ENCODE peak calls at places on chromosomes 11 and 22, in nine cellular contexts. One of them, this sample, is unnamed.
A peak's percentile ranks its signal among the peaks of the same experiment; 100 is the strongest.

GRCh38 chr11:33116535-33116934 is 44.7 kb downstream of the CSTF3 start:
- DNase-seq in Panc1: no peak
- DNase-seq in GM23338: no peak
- DNase-seq in retina: no peak
- DNase-seq in CD8-positive, alpha-beta memory T cell: no peak
- DNase-seq in stimulated activated CD4-positive, alpha-beta T cell treated with anti-CD3 and anti-CD28 coated beads, Interleukin-15, amount 100 ng/mL, for 1 hour: no peak
- DNase-seq in upper lobe of right lung: no peak
- DNase-seq in A549: no peak
- DNase-seq in kidney epithelial cell: peak; percentile 28
- DNase-seq in this sample: peak; percentile 10

GRCh38 chr11:95455228-95455627 is 224.2 kb upstream of the SESN3 start:
- DNase-seq in retina: no peak
- DNase-seq in upper lobe of right lung: no peak
- DNase-seq in CD8-positive, alpha-beta memory T cell: no peak
- DNase-seq in GM23338: no peak
- DNase-seq in A549: no peak
- DNase-seq in kidney epithelial cell: no peak
- DNase-seq in stimulated activated CD4-positive, alpha-beta T cell treated with anti-CD3 and anti-CD28 coated beads, Interleukin-15, amount 100 ng/mL, for 1 hour: no peak
- DNase-seq in Panc1: no peak
- DNase-seq in this sample: no peak

GRCh38 chr11:85182437-85183109 is 444.6 kb downstream of the DLG2 start:
- DNase-seq in Panc1: no peak
- DNase-seq in CD8-positive, alpha-beta memory T cell: no peak
- DNase-seq in upper lobe of right lung: no peak
- DNase-seq in GM23338: peak; percentile 87
- DNase-seq in A549: peak; percentile 6
- DNase-seq in kidney epithelial cell: peak; percentile 14
- DNase-seq in retina: peak; percentile 39
- DNase-seq in stimulated activated CD4-positive, alpha-beta T cell treated with anti-CD3 and anti-CD28 coated beads, Interleukin-15, amount 100 ng/mL, for 1 hour: no peak
- DNase-seq in this sample: no peak

GRCh38 chr11:32411937-32412615 is 23.3 kb downstream of the WT1 start:
- DNase-seq in CD8-positive, alpha-beta memory T cell: no peak
- DNase-seq in retina: no peak
- DNase-seq in upper lobe of right lung: no peak
- DNase-seq in kidney epithelial cell: no peak
- DNase-seq in Panc1: no peak
- DNase-seq in A549: no peak
- DNase-seq in stimulated activated CD4-positive, alpha-beta T cell treated with anti-CD3 and anti-CD28 coated beads, Interleukin-15, amount 100 ng/mL, for 1 hour: no peak
- DNase-seq in GM23338: no peak
- DNase-seq in this sample: no peak

GRCh38 chr11:114296190-114296978 is at the start of gene NNMT:
- DNase-seq in kidney epithelial cell: peak; percentile 95
- DNase-seq in retina: no peak
- DNase-seq in CD8-positive, alpha-beta memory T cell: no peak
- DNase-seq in stimulated activated CD4-positive, alpha-beta T cell treated with anti-CD3 and anti-CD28 coated beads, Interleukin-15, amount 100 ng/mL, for 1 hour: no peak
- DNase-seq in A549: no peak
- DNase-seq in upper lobe of right lung: peak; percentile 80
- DNase-seq in GM23338: no peak
- DNase-seq in Panc1: no peak
- DNase-seq in this sample: peak; percentile 100

GRCh38 chr11:75315439-75315805 is 36.0 kb downstream of the ARRB1 start:
- DNase-seq in stimulated activated CD4-positive, alpha-beta T cell treated with anti-CD3 and anti-CD28 coated beads, Interleukin-15, amount 100 ng/mL, for 1 hour: no peak
- DNase-seq in GM23338: no peak
- DNase-seq in kidney epithelial cell: no peak
- DNase-seq in CD8-positive, alpha-beta memory T cell: no peak
- DNase-seq in Panc1: no peak
- DNase-seq in upper lobe of right lung: no peak
- DNase-seq in retina: no peak
- DNase-seq in A549: no peak
- DNase-seq in this sample: no peak

GRCh38 chr11:1260023-1260501 is 37.2 kb downstream of the MUC5B start:
- DNase-seq in Panc1: peak; percentile 13
- DNase-seq in GM23338: peak; percentile 28
- DNase-seq in upper lobe of right lung: no peak
- DNase-seq in kidney epithelial cell: no peak
- DNase-seq in stimulated activated CD4-positive, alpha-beta T cell treated with anti-CD3 and anti-CD28 coated beads, Interleukin-15, amount 100 ng/mL, for 1 hour: peak; percentile 32
- DNase-seq in retina: no peak
- DNase-seq in CD8-positive, alpha-beta memory T cell: peak; percentile 13
- DNase-seq in A549: peak; percentile 48
- DNase-seq in this sample: peak; percentile 9

GRCh38 chr11:47020793-47021624 is 84.4 kb downstream of the CSTPP1 start:
- DNase-seq in A549: no peak
- DNase-seq in retina: peak; percentile 22
- DNase-seq in Panc1: no peak
- DNase-seq in CD8-positive, alpha-beta memory T cell: no peak
- DNase-seq in upper lobe of right lung: no peak
- DNase-seq in GM23338: peak; percentile 35
- DNase-seq in stimulated activated CD4-positive, alpha-beta T cell treated with anti-CD3 and anti-CD28 coated beads, Interleukin-15, amount 100 ng/mL, for 1 hour: no peak
- DNase-seq in kidney epithelial cell: no peak
- DNase-seq in this sample: peak; percentile 96

GRCh38 chr22:45320326-45320976 is 10.7 kb downstream of the FAM118A start:
- DNase-seq in CD8-positive, alpha-beta memory T cell: no peak
- DNase-seq in stimulated activated CD4-positive, alpha-beta T cell treated with anti-CD3 and anti-CD28 coated beads, Interleukin-15, amount 100 ng/mL, for 1 hour: no peak
- DNase-seq in kidney epithelial cell: no peak
- DNase-seq in A549: no peak
- DNase-seq in Panc1: no peak
- DNase-seq in upper lobe of right lung: no peak
- DNase-seq in retina: no peak
- DNase-seq in GM23338: no peak
- DNase-seq in this sample: peak; percentile 44

GRCh38 chr11:571802-572185 is 4.5 kb upstream of the PHRF1 start:
- DNase-seq in A549: no peak
- DNase-seq in kidney epithelial cell: no peak
- DNase-seq in retina: no peak
- DNase-seq in CD8-positive, alpha-beta memory T cell: no peak
- DNase-seq in upper lobe of right lung: no peak
- DNase-seq in Panc1: no peak
- DNase-seq in GM23338: no peak
- DNase-seq in stimulated activated CD4-positive, alpha-beta T cell treated with anti-CD3 and anti-CD28 coated beads, Interleukin-15, amount 100 ng/mL, for 1 hour: no peak
- DNase-seq in this sample: no peak

GRCh38 chr11:12408156-12408770 is 30.9 kb downstream of the PARVA start:
- DNase-seq in CD8-positive, alpha-beta memory T cell: no peak
- DNase-seq in GM23338: no peak
- DNase-seq in upper lobe of right lung: no peak
- DNase-seq in kidney epithelial cell: no peak
- DNase-seq in retina: no peak
- DNase-seq in Panc1: no peak
- DNase-seq in A549: no peak
- DNase-seq in stimulated activated CD4-positive, alpha-beta T cell treated with anti-CD3 and anti-CD28 coated beads, Interleukin-15, amount 100 ng/mL, for 1 hour: no peak
- DNase-seq in this sample: no peak

GRCh38 chr11:35912883-35913614 is 30.8 kb upstream of the LDLRAD3 start:
- DNase-seq in retina: no peak
- DNase-seq in CD8-positive, alpha-beta memory T cell: no peak
- DNase-seq in GM23338: no peak
- DNase-seq in upper lobe of right lung: no peak
- DNase-seq in kidney epithelial cell: no peak
- DNase-seq in A549: no peak
- DNase-seq in Panc1: no peak
- DNase-seq in stimulated activated CD4-positive, alpha-beta T cell treated with anti-CD3 and anti-CD28 coated beads, Interleukin-15, amount 100 ng/mL, for 1 hour: no peak
- DNase-seq in this sample: no peak

GRCh38 chr11:84947070-84947469 is 680.1 kb downstream of the DLG2 start:
- DNase-seq in Panc1: no peak
- DNase-seq in A549: no peak
- DNase-seq in stimulated activated CD4-positive, alpha-beta T cell treated with anti-CD3 and anti-CD28 coated beads, Interleukin-15, amount 100 ng/mL, for 1 hour: no peak
- DNase-seq in upper lobe of right lung: no peak
- DNase-seq in GM23338: no peak
- DNase-seq in retina: no peak
- DNase-seq in kidney epithelial cell: no peak
- DNase-seq in CD8-positive, alpha-beta memory T cell: no peak
- DNase-seq in this sample: no peak

GRCh38 chr22:49159711-49160110 is 668.0 kb downstream of the BRD1 start:
- DNase-seq in stimulated activated CD4-positive, alpha-beta T cell treated with anti-CD3 and anti-CD28 coated beads, Interleukin-15, amount 100 ng/mL, for 1 hour: no peak
- DNase-seq in CD8-positive, alpha-beta memory T cell: no peak
- DNase-seq in GM23338: no peak
- DNase-seq in retina: no peak
- DNase-seq in upper lobe of right lung: no peak
- DNase-seq in kidney epithelial cell: no peak
- DNase-seq in A549: no peak
- DNase-seq in Panc1: no peak
- DNase-seq in this sample: no peak

GRCh38 chr11:46850829-46851380 is 4.8 kb upstream of the CKAP5 start:
- DNase-seq in retina: no peak
- DNase-seq in stimulated activated CD4-positive, alpha-beta T cell treated with anti-CD3 and anti-CD28 coated beads, Interleukin-15, amount 100 ng/mL, for 1 hour: no peak
- DNase-seq in A549: no peak
- DNase-seq in kidney epithelial cell: no peak
- DNase-seq in upper lobe of right lung: no peak
- DNase-seq in GM23338: peak; percentile 69
- DNase-seq in Panc1: no peak
- DNase-seq in CD8-positive, alpha-beta memory T cell: no peak
- DNase-seq in this sample: peak; percentile 66

GRCh38 chr22:40385041-40385782 is 14.8 kb downstream of the SGSM3 start:
- DNase-seq in GM23338: no peak
- DNase-seq in kidney epithelial cell: no peak
- DNase-seq in A549: no peak
- DNase-seq in Panc1: no peak
- DNase-seq in retina: no peak
- DNase-seq in upper lobe of right lung: no peak
- DNase-seq in CD8-positive, alpha-beta memory T cell: no peak
- DNase-seq in stimulated activated CD4-positive, alpha-beta T cell treated with anti-CD3 and anti-CD28 coated beads, Interleukin-15, amount 100 ng/mL, for 1 hour: no peak
- DNase-seq in this sample: no peak

GRCh38 chr11:75103380-75104026 is 6.8 kb upstream of the OR2AT4 start:
- DNase-seq in GM23338: no peak
- DNase-seq in CD8-positive, alpha-beta memory T cell: no peak
- DNase-seq in stimulated activated CD4-positive, alpha-beta T cell treated with anti-CD3 and anti-CD28 coated beads, Interleukin-15, amount 100 ng/mL, for 1 hour: no peak
- DNase-seq in upper lobe of right lung: no peak
- DNase-seq in retina: no peak
- DNase-seq in kidney epithelial cell: no peak
- DNase-seq in Panc1: no peak
- DNase-seq in A549: no peak
- DNase-seq in this sample: peak; percentile 34

GRCh38 chr11:114348200-114349191 is 51.8 kb downstream of the C11orf71 start:
- DNase-seq in GM23338: peak; percentile 87
- DNase-seq in CD8-positive, alpha-beta memory T cell: no peak
- DNase-seq in retina: peak; percentile 42
- DNase-seq in Panc1: peak; percentile 17
- DNase-seq in stimulated activated CD4-positive, alpha-beta T cell treated with anti-CD3 and anti-CD28 coated beads, Interleukin-15, amount 100 ng/mL, for 1 hour: no peak
- DNase-seq in A549: no peak
- DNase-seq in upper lobe of right lung: no peak
- DNase-seq in kidney epithelial cell: peak; percentile 28
- DNase-seq in this sample: peak; percentile 65

GRCh38 chr22:21593406-21594232 is 26.1 kb downstream of the UBE2L3 start:
- DNase-seq in Panc1: no peak
- DNase-seq in kidney epithelial cell: no peak
- DNase-seq in retina: no peak
- DNase-seq in CD8-positive, alpha-beta memory T cell: no peak
- DNase-seq in A549: peak; percentile 41
- DNase-seq in GM23338: peak; percentile 78
- DNase-seq in stimulated activated CD4-positive, alpha-beta T cell treated with anti-CD3 and anti-CD28 coated beads, Interleukin-15, amount 100 ng/mL, for 1 hour: no peak
- DNase-seq in upper lobe of right lung: no peak
- DNase-seq in this sample: no peak

GRCh38 chr11:35014352-35014751 is 97.9 kb downstream of the PDHX start:
- DNase-seq in A549: no peak
- DNase-seq in GM23338: no peak
- DNase-seq in CD8-positive, alpha-beta memory T cell: no peak
- DNase-seq in upper lobe of right lung: no peak
- DNase-seq in kidney epithelial cell: no peak
- DNase-seq in stimulated activated CD4-positive, alpha-beta T cell treated with anti-CD3 and anti-CD28 coated beads, Interleukin-15, amount 100 ng/mL, for 1 hour: no peak
- DNase-seq in retina: no peak
- DNase-seq in Panc1: no peak
- DNase-seq in this sample: peak; percentile 80

GRCh38 chr11:122784325-122785155 is 53.8 kb upstream of the CRTAM start:
- DNase-seq in A549: no peak
- DNase-seq in retina: no peak
- DNase-seq in upper lobe of right lung: no peak
- DNase-seq in CD8-positive, alpha-beta memory T cell: no peak
- DNase-seq in kidney epithelial cell: no peak
- DNase-seq in GM23338: no peak
- DNase-seq in Panc1: no peak
- DNase-seq in stimulated activated CD4-positive, alpha-beta T cell treated with anti-CD3 and anti-CD28 coated beads, Interleukin-15, amount 100 ng/mL, for 1 hour: no peak
- DNase-seq in this sample: peak; percentile 94

GRCh38 chr22:48318575-48319320 is 1508.9 kb downstream of the BRD1 start:
- DNase-seq in GM23338: no peak
- DNase-seq in retina: no peak
- DNase-seq in CD8-positive, alpha-beta memory T cell: no peak
- DNase-seq in Panc1: no peak
- DNase-seq in stimulated activated CD4-positive, alpha-beta T cell treated with anti-CD3 and anti-CD28 coated beads, Interleukin-15, amount 100 ng/mL, for 1 hour: no peak
- DNase-seq in kidney epithelial cell: no peak
- DNase-seq in A549: no peak
- DNase-seq in upper lobe of right lung: peak; percentile 52
- DNase-seq in this sample: no peak